ENCODE peak calls at places on chromosomes 7 and 10, in five cellular contexts. G is H1, I is HepG2, R is K562, V is GM12878. J is an unnamed sample.

GRCh38 chr7:95605275-95605674 is 9.0 kb upstream of the PDK4 start:
- DNase-seq in R (no peak), I (no peak), G (no peak), V (no peak), J (no peak)

GRCh38 chr7:146331369-146331768 is 214.8 kb downstream of the CNTNAP2 start:
- DNase-seq in R (no peak), I (no peak), V (no peak), G (no peak), J (no peak)

GRCh38 chr10:48439581-48440041 is 133.1 kb downstream of the MAPK8 start:
- DNase-seq in R (no peak), I (peak), V (no peak), G (no peak), J (no peak)

GRCh38 chr10:102870221-102870620 is 951 bp downstream of the AS3MT start:
- DNase-seq in I (no peak), V (no peak), G (no peak), R (no peak), J (no peak)

GRCh38 chr7:148982596-148983219 is 45.6 kb downstream of the PDIA4 start:
- DNase-seq in I (no peak), G (no peak), R (peak), V (no peak), J (no peak)

GRCh38 chr10:28668363-28669226 is 8.7 kb upstream of the BAMBI start:
- DNase-seq in I (no peak), R (peak), G (peak), V (no peak), J (no peak)

GRCh38 chr10:119449760-119450461 is 92.6 kb downstream of the RGS10 start:
- DNase-seq in I (no peak), G (no peak), V (no peak), R (no peak), J (no peak)

GRCh38 chr10:35552622-35553342 is 52.4 kb upstream of the GJD4 start:
- DNase-seq in V (no peak), I (no peak), G (no peak), R (no peak), J (no peak)

GRCh38 chr7:121519548-121520521 is 123.7 kb upstream of the FAM3C start:
- DNase-seq in R (no peak), I (no peak), G (no peak), V (no peak), J (no peak)

GRCh38 chr7:128932862-128933821 is 4.6 kb upstream of the IRF5 start:
- DNase-seq in R (no peak), I (no peak), G (no peak), V (peak), J (no peak)
- TF ChIP-seq SRF in R (no peak), I (no peak), G (no peak), V (no peak), J (no peak)

DNA sequence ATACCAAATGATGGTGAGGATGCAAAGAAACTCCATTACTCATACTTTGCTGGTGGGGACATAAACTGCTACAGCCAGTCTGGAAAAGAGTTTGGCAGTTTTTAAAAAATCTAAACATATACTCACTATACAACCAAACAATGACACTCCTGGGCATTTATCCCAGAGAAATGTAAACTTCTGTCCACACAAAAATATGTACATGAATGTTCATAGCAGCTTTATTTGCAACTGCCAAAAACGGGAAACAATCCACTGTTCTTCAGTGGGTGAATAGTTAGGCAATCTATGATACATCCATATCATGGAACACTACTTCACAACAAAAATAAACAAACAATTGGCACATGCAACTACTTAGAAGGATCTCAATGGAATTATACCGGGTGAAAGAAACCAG is 276.4 kb upstream of the SP8 start:
- DNase-seq in I (no peak), G (no peak), R (no peak), V (no peak), J (no peak)
- TF ChIP-seq SRF in I (no peak), G (no peak), R (no peak), V (no peak), J (no peak)

GRCh38 chr10:11023009-11023408 is 5.3 kb downstream of the CELF2 start:
- DNase-seq in I (no peak), V (peak), G (no peak), R (no peak), J (no peak)

GRCh38 chr10:11017575-11018425 is at the start of gene CELF2:
- DNase-seq in R (peak), I (no peak), G (peak), V (no peak), J (no peak)

GRCh38 chr10:11018426-11018818 is 750 bp downstream of the CELF2 start:
- DNase-seq in R (peak), I (no peak), V (no peak), G (no peak), J (no peak)

GRCh38 chr10:11018830-11019692 is 1.4 kb downstream of the CELF2 start:
- DNase-seq in G (no peak), R (no peak), I (no peak), V (no peak), J (no peak)

GRCh38 chr10:11020026-11020820 is 2.6 kb downstream of the CELF2 start:
- DNase-seq in I (no peak), G (no peak), R (no peak), V (no peak), J (no peak)
- TF ChIP-seq SRF in I (no peak), G (no peak), R (no peak), V (no peak), J (no peak)

GRCh38 chr7:30171753-30172447 is 37.1 kb downstream of the MTURN start:
- DNase-seq in I (no peak), R (no peak), V (no peak), G (no peak), J (no peak)
- TF ChIP-seq SRF in I (no peak), R (no peak), V (no peak), G (no peak), J (no peak)

DNA sequence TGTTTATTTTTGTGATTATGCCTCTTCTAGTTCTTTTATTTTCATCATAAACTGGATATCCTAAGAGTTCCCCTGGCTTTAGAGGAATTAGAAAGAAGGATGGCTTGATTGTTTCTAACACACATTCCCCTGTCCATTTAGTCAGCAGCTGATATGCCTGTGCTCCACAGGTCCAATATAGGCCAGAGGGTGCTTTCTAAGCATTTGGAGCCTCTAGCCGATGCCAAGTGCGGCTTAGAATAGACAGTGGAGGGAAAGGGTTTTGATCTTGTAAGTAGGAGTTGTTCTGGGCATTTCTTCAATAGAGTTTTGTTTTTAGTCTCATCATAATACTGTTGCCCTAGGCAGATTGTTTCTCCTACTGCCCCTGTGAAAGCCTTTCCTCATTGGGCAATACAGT is 6.6 kb downstream of the CYP3A43 start:
- DNase-seq in G (no peak), V (no peak), R (no peak), I (no peak), J (no peak)
- TF ChIP-seq SRF in G (no peak), V (no peak), R (no peak), I (no peak), J (no peak)

GRCh38 chr10:116836902-116837513 is 12.3 kb upstream of the ENO4 start:
- DNase-seq in I (no peak), R (no peak), G (no peak), V (no peak), J (no peak)

GRCh38 chr10:116836087-116836486 is 13.2 kb upstream of the ENO4 start:
- DNase-seq in R (no peak), V (no peak), G (peak), I (no peak), J (no peak)

GRCh38 chr10:116831790-116832189 is 17.5 kb upstream of the ENO4 start:
- DNase-seq in R (no peak), V (no peak), G (no peak), I (no peak), J (no peak)

GRCh38 chr10:116835658-116836057 is 13.6 kb upstream of the ENO4 start:
- DNase-seq in I (no peak), R (no peak), V (no peak), G (no peak), J (no peak)

DNA sequence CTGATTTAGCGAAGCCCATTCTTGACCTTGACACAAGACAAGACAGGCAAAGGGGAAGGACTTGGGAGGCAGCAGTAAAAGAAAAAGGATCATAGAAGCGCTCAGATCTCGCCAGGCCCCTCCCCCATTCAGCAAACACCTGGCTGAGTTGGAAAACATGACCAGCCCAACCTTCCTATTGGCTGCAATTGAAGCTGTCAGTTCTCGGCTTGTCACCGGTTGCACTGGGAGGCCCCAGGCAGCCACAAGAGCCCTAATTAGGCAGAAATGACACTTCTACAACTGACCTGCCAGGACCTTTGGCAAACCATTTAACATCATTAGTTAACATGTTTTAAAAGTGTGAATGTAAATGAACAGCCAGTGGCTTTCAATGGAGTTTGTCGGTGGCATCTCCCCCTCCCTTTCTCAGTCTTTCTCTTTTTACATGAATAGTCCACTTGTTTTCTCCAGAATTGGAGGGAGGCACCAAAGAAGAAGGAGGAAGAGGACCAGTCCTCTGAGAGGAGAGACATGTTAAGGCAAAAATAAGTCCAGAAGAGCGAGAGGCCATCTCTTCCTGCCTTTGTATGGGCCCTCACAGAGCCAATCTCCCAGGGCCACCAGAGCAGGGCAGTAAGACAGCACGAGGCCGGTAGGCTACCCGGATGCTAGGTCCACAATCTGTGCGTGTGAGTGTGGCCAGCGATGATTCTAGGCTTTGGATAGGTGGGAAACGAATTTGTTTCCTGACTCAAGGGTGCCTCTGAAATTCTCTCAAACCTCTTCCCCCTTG is 15.1 kb upstream of the ENO4 start:
- DNase-seq in G (no peak), V (no peak), R (no peak), I (no peak), J (no peak)
- TF ChIP-seq SRF in G (peak), V (no peak), R (no peak), I (no peak), J (no peak)

DNA sequence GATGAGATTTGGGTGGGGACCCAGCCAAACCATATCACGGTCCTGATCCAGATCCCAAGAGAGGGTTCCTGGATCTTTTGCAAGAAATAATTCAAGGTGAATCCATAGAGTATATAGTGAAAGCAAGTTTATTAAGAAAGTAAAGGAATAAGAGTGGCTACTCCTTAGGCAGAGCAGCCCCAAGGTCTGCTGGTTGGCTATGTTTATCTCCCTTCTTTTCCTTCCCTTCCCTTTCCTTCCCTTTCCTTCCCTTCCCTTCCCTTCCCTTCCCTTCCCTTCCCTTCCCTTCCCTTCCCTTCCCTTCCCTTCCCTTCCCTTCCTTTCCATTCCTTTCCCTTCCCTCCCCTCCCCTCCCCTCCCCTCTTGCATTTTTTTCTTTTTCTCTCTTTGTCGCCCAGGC is 35.2 kb downstream of the OTUD1 start:
- DNase-seq in R (no peak), G (no peak), I (no peak), V (no peak), J (no peak)
- TF ChIP-seq SRF in R (no peak), G (no peak), I (no peak), V (no peak), J (no peak)

GRCh38 chr10:105634283-105634682 is 993.2 kb downstream of the SORCS3 start:
- DNase-seq in V (no peak), G (no peak), I (no peak), R (no peak), J (no peak)
- TF ChIP-seq SRF in V (no peak), G (no peak), I (no peak), R (no peak), J (no peak)

GRCh38 chr7:24769014-24769830 is 12.0 kb upstream of the GSDME start:
- DNase-seq in G (no peak), I (no peak), V (no peak), R (no peak), J (no peak)
- TF ChIP-seq SRF in G (no peak), I (no peak), V (no peak), R (no peak), J (no peak)

GRCh38 chr7:30253796-30254165 is 30.6 kb upstream of the ZNRF2 start:
- DNase-seq in R (no peak), V (no peak), G (no peak), I (no peak), J (no peak)

GRCh38 chr7:30254717-30255095 is 29.7 kb upstream of the ZNRF2 start:
- DNase-seq in R (no peak), I (no peak), G (no peak), V (no peak), J (no peak)

GRCh38 chr7:30251708-30252329 is 32.6 kb upstream of the ZNRF2 start:
- DNase-seq in I (no peak), G (no peak), V (no peak), R (no peak), J (no peak)

GRCh38 chr7:30254248-30254647 is 30.1 kb upstream of the ZNRF2 start:
- DNase-seq in I (no peak), R (no peak), V (no peak), G (no peak), J (no peak)

DNA sequence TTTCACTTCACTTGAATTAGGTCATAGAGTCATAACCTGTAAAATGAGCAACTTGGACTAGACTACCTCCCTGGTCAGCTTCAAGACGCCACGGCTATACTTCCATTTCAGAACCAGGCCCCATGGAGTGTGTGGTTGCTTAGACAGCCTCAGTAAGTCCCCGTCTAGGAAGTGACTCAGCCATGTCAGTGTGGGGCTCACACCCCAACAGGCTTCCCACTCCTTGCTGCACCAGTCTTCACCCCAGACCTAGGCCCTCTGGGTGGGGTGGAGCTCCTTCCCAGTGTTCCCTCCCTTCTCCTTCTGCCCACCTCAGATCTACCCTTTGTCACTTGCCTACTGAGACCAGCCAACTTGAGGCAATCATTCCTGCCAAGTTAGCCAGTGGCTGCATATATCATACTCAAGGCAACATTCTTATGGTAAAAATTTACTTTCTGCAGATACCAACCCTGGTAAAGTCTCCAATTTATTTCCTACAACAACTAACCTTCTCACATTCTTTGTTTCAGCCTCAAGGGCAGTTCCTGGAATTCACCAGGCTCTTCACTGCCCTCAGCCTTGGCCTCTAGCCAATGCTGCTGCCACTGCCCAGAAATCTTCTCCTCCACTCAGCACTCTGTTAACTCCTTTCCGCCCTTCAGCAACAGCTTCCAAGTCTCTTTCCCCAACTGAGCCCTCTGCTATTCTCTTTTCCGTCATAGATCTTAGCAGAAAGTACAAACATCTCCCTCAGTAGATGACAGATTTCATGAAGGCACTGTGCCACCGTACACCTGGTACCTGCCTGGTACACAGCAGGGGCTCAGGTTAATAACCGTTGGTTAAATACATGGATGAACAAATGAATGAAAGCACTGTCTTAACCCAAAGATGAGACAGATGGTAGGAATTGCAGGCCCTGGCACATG is 31.3 kb upstream of the ZNRF2 start:
- DNase-seq in G (no peak), I (no peak), R (no peak), V (no peak), J (no peak)
- TF ChIP-seq SRF in G (no peak), I (no peak), R (no peak), V (no peak), J (no peak)